ENCODE peak calls at places on chromosome 22, in four cellular contexts. A is H1, Z is H9, L is MM.1S. I is an unnamed sample. For H4K20me1, the result is how much of the 10 kb centered on the place peaks cover.

GRCh38 chr22:35785181-35785923 is 67.7 kb downstream of the APOL5 start:
- DNase-seq in L (no peak), A (no peak), Z (no peak), I (no peak)

GRCh38 chr22:49323751-49324415 is 503.8 kb downstream of the BRD1 start:
- DNase-seq in Z (peak), A (peak), L (no peak), I (no peak)

GRCh38 chr22:48720662-48721393 is 1106.8 kb downstream of the BRD1 start:
- DNase-seq in Z (no peak), A (no peak), L (no peak), I (no peak)

GRCh38 chr22:22546490-22546889 is 12.6 kb downstream of the PRAME start:
- DNase-seq in A (no peak), L (no peak), Z (no peak), I (no peak)

GRCh38 chr22:37661160-37661924 is 2.8 kb downstream of the PDXP start:
- DNase-seq in Z (no peak), L (no peak), A (no peak), I (peak)

GRCh38 chr22:19896665-19897355 is 42.1 kb upstream of the GNB1L start:
- DNase-seq in L (no peak), Z (no peak), A (no peak), I (no peak)

GRCh38 chr22:26709617-26710390 is 52.4 kb downstream of the MIAT start:
- DNase-seq in Z (no peak), L (no peak), A (no peak), I (peak)

GRCh38 chr22:31377609-31378008 is 21.8 kb upstream of the DRG1 start:
- DNase-seq in L (no peak), Z (no peak), A (no peak), I (no peak)

GRCh38 chr22:44870021-44870420 is 117.6 kb downstream of the ARHGAP8 start:
- DNase-seq in Z (peak), L (no peak), A (no peak), I (peak)

GRCh38 chr22:48906177-48906835 is 921.4 kb downstream of the BRD1 start:
- DNase-seq in A (no peak), L (no peak), Z (peak), I (no peak)

GRCh38 chr22:38202437-38203089 is 769 bp downstream of the MAFF start:
- DNase-seq in L (peak), Z (peak), A (peak), I (peak)

GRCh38 chr22:20056696-20057386 is 23.2 kb upstream of the DGCR8 start:
- DNase-seq in L (no peak), A (no peak), Z (no peak), I (no peak)

GRCh38 chr22:44523981-44524759 is 26.1 kb upstream of the RTL6 start:
- DNase-seq in A (peak), Z (peak), L (no peak), I (peak)

GRCh38 chr22:33204408-33204807 is 146.2 kb upstream of the SYN3 start:
- DNase-seq in A (no peak), Z (no peak), L (no peak), I (no peak)

GRCh38 chr22:33213383-33214075 is 155.3 kb upstream of the SYN3 start:
- DNase-seq in Z (no peak), A (no peak), L (no peak), I (no peak)

DNA sequence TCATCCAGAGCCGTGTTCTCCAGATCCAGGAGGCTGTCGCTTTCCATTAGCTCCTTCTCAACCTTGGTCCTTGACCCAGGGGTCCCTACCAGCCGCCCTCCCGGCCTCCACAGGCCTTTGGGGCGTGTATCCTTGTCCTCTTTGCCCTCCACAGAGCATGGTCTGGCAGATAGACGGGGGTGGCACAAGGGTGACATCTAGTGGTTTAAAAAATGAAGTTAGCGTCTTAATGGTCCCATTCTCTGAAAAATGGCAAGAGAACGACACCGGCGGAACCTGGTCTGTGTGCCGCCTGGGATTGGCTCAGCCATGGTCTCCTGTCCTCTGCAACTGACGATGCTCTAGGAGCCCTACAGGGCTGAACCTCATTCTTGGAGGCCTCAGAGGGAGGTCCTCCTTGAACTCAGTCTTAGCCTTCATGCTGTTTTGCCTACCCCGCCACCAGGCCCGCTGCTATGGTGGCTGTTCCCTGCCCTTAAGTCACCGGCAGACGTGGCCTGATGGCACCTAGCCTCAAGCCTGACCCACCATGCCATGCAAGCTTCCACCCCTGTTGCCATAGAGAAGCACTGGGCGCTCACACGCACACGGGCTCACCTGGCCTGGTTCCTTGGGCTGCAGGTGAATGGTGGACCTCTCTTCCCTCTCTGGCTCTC is 152.1 kb upstream of the SYN3 start:
- DNase-seq in Z (peak), L (peak), A (peak), I (peak)
- H2AFZ ChIP-seq in Z (no peak), L (peak), A (peak), I (no peak)

DNA sequence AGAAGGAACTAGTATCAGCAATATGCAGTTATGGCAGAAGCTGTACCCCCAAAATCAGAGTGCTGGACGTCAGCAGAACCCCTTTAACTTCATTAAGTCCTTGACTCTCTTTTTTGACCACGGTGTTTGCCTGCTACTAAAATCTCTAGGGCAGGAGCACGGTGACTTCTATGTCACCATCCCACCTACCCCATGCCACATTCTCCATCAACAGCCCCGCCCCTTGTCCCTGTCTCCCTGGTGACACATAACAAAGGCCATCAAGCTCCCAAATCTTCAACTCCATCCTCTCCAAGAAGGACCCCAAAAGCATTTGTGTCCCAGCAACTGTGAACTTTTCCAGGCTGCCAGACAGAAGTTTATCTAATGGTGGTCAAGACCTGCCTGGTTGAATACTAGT is 894 bp downstream of the ADA2 start:
- DNase-seq in Z (no peak), A (no peak), L (no peak), I (no peak)
- H3K4me2 ChIP-seq in Z (no peak), A (no peak), L (peak), I (no peak)

GRCh38 chr22:30308518-30309230 is 18.1 kb downstream of the TBC1D10A start:
- DNase-seq in Z (no peak), A (no peak), L (peak), I (peak)
- H4K20me1 ChIP-seq in Z (under half), A (under half), L (under half), I (under half)

GRCh38 chr22:50342651-50343540 is at the start of gene PPP6R2:
- DNase-seq in L (peak), A (peak), Z (peak), I (peak)

GRCh38 chr22:50346415-50346945 is 3.4 kb downstream of the PPP6R2 start:
- DNase-seq in Z (no peak), L (no peak), A (no peak), I (no peak)

GRCh38 chr22:50340157-50340879 is 2.8 kb upstream of the PPP6R2 start:
- DNase-seq in A (no peak), Z (no peak), L (no peak), I (no peak)

GRCh38 chr22:50341977-50342650 is 1.0 kb upstream of the PPP6R2 start:
- DNase-seq in L (peak), A (peak), Z (peak), I (peak)

DNA sequence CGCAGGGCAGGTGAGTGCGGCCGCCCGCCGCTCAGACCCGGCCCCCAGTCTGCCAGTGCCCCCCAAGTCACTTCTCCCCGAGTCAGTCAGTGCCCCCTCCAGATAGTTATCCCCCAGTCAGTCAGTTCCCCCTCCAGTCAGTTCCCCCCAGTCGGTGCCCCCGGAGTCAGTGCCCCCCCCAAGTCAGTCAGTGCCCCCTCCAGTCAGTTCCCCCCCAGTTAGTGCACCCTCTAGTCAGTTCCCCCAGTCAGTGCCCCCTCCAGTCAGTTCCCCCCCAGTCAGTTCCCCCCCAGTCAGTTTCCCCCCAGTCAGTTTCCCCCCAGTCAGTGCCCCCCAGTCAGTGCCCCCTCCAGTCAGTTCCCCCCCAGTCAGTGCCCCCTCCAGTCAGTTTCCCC is 411 bp downstream of the PPP6R2 start:
- DNase-seq in A (no peak), L (no peak), Z (no peak), I (no peak)
- H2AFZ ChIP-seq in A (no peak), L (no peak), Z (no peak), I (no peak)